ENCODE peak calls at places on chromosome 4, in five cellular contexts. N, W, E, S and O are unnamed samples.

GRCh38 chr4:26069218-26069617 is 155.2 kb downstream of the SMIM20 start:
- DNase-seq in N (peak), W (no peak), E (no peak), S (no peak), O (no peak)

GRCh38 chr4:167989815-167990214 is 102.5 kb upstream of the ANXA10 start:
- DNase-seq in N (no peak), W (no peak), E (no peak), S (peak), O (no peak)

GRCh38 chr4:124060261-124060918 is 652.1 kb downstream of the ANKRD50 start:
- DNase-seq in N (no peak), W (peak), E (peak), S (no peak), O (no peak)

GRCh38 chr4:133081246-133081645 is 67.8 kb upstream of the PCDH10 start:
- DNase-seq in N (no peak), W (no peak), E (no peak), S (peak), O (no peak)

GRCh38 chr4:47270226-47270888 is 193.1 kb downstream of the COMMD8 start:
- DNase-seq in N (no peak), W (no peak), E (no peak), S (no peak), O (no peak)

GRCh38 chr4:3257125-3257690 is 8.2 kb downstream of the MSANTD1 start:
- DNase-seq in N (no peak), W (no peak), E (peak), S (no peak), O (no peak)

GRCh38 chr4:10353110-10353509 is 104.1 kb downstream of the ZNF518B start:
- DNase-seq in N (no peak), W (no peak), E (no peak), S (no peak), O (no peak)

GRCh38 chr4:80229590-80229989 is 32.3 kb downstream of the PRDM8 start:
- DNase-seq in N (no peak), W (no peak), E (no peak), S (no peak), O (no peak)

GRCh38 chr4:168765726-168766125 is 244.3 kb downstream of the CBR4 start:
- DNase-seq in N (no peak), W (no peak), E (peak), S (no peak), O (no peak)

GRCh38 chr4:125994024-125994423 is 679.3 kb downstream of the FAT4 start:
- DNase-seq in N (no peak), W (no peak), E (no peak), S (no peak), O (no peak)

GRCh38 chr4:163607292-163607691 is 112.8 kb downstream of the TMA16 start:
- DNase-seq in N (no peak), W (no peak), E (no peak), S (no peak), O (no peak)

GRCh38 chr4:100935090-100935489 is 412.2 kb downstream of the PPP3CA start:
- DNase-seq in N (no peak), W (no peak), E (no peak), S (peak), O (no peak)

DNA sequence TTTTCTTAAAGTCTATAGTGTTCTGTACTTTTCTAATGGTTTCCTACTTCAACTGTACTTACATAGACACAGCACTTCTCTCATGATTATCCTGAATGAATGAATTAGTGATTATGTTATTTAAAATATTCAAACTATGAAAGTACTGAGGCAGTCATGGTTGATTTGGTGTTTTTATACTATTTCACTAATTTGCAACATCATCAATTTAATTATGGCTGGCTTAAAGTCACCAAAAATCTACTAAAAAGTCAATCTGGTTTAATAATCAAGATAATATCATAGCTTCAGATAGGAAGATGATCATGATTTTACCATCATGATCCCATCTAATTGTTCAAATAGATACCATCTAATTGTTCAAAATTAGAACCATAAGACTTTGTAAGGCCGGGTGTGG is 16.8 kb upstream of the TMEM131L start:
- DNase-seq in N (no peak), W (no peak), E (no peak), S (no peak), O (no peak)
- H3K4me3 ChIP-seq in N (no peak), W (no peak), E (no peak), S (no peak), O (no peak)

GRCh38 chr4:28402751-28403150 is 1542.1 kb downstream of the STIM2 start:
- DNase-seq in N (no peak), W (no peak), E (no peak), S (no peak), O (no peak)
- TF ChIP-seq POLR2AphosphoS5 in N (no peak), W (no peak), E (no peak), S (no peak), O (no peak)

GRCh38 chr4:71607780-71608673 is 175.9 kb downstream of the GC start:
- DNase-seq in N (no peak), W (no peak), E (no peak), S (no peak), O (no peak)

GRCh38 chr4:71609159-71609558 is 174.7 kb downstream of the GC start:
- DNase-seq in N (no peak), W (no peak), E (no peak), S (no peak), O (no peak)

GRCh38 chr4:71607109-71607508 is 176.8 kb downstream of the GC start:
- DNase-seq in N (no peak), W (no peak), E (no peak), S (no peak), O (no peak)

GRCh38 chr4:71609651-71610050 is 174.2 kb downstream of the GC start:
- DNase-seq in N (no peak), W (no peak), E (no peak), S (no peak), O (no peak)

GRCh38 chr4:71608674-71609062 is 175.2 kb downstream of the GC start:
- DNase-seq in N (no peak), W (no peak), E (no peak), S (no peak), O (no peak)
- H3K4me3 ChIP-seq in N (no peak), W (no peak), E (no peak), S (no peak), O (no peak)

GRCh38 chr4:84937381-84937977 is 29.0 kb downstream of the WDFY3 start:
- DNase-seq in N (no peak), W (no peak), E (no peak), S (no peak), O (no peak)

GRCh38 chr4:84936123-84936522 is 30.4 kb downstream of the WDFY3 start:
- DNase-seq in N (no peak), W (no peak), E (no peak), S (no peak), O (no peak)

GRCh38 chr4:84939111-84939510 is 27.4 kb downstream of the WDFY3 start:
- DNase-seq in N (no peak), W (no peak), E (no peak), S (no peak), O (no peak)

GRCh38 chr4:84940960-84941359 is 25.5 kb downstream of the WDFY3 start:
- DNase-seq in N (no peak), W (no peak), E (no peak), S (no peak), O (no peak)

GRCh38 chr4:84938316-84938715 is 28.2 kb downstream of the WDFY3 start:
- DNase-seq in N (no peak), W (peak), E (no peak), S (no peak), O (no peak)
- TF ChIP-seq POLR2AphosphoS5 in N (no peak), W (no peak), E (no peak), S (no peak), O (no peak)

DNA sequence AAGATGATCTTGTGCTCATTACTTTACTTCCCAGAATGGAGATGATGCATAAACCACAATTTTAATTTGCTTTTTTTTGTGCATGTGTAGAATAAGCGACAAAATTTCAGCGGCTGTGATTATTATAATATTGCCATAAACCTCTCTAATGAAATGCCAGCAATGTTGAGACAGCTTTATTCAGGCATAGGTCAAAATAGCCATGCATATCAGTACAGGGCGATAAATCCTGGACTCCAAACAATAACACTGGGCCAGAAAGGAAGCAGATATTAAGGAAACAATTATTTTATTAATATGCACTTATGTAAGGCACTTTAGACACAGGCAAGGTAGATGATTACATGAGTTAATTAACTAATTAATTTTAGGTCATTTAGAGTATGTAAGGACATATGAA is 47.1 kb downstream of the ARHGEF38 start:
- DNase-seq in N (no peak), W (no peak), E (no peak), S (no peak), O (no peak)
- H3K4me3 ChIP-seq in N (no peak), W (no peak), E (no peak), S (no peak), O (no peak)

GRCh38 chr4:155761047-155761446 is 2.2 kb downstream of the GUCY1B1 start:
- DNase-seq in N (no peak), W (no peak), E (no peak), S (no peak), O (no peak)

GRCh38 chr4:155759372-155760252 is 791 bp downstream of the GUCY1B1 start:
- DNase-seq in N (peak), W (no peak), E (peak), S (no peak), O (no peak)

GRCh38 chr4:155757745-155758265 is 1.0 kb upstream of the GUCY1B1 start:
- DNase-seq in N (no peak), W (no peak), E (no peak), S (no peak), O (no peak)

GRCh38 chr4:155761916-155762315 is 3.1 kb downstream of the GUCY1B1 start:
- DNase-seq in N (no peak), W (no peak), E (no peak), S (no peak), O (no peak)

GRCh38 chr4:155758500-155759371 is at the start of gene GUCY1B1:
- DNase-seq in N (peak), W (peak), E (peak), S (no peak), O (no peak)
- TF ChIP-seq POLR2AphosphoS5 in N (no peak), W (peak), E (peak), S (no peak), O (no peak)

GRCh38 chr4:173521474-173522159 is 8.4 kb downstream of the HAND2 start:
- DNase-seq in N (no peak), W (no peak), E (no peak), S (no peak), O (no peak)
- H3K4me3 ChIP-seq in N (no peak), W (peak), E (peak), S (no peak), O (peak)

GRCh38 chr4:52751349-52751911 is at the start of gene ERVMER34-1:
- DNase-seq in N (peak), W (peak), E (peak), S (peak), O (no peak)
- TF ChIP-seq POLR2AphosphoS5 in N (no peak), W (no peak), E (no peak), S (peak), O (no peak)

GRCh38 chr4:40731792-40732245 is 17.9 kb upstream of the NSUN7 start:
- DNase-seq in N (no peak), W (no peak), E (peak), S (no peak), O (no peak)

GRCh38 chr4:40737882-40738281 is 11.9 kb upstream of the NSUN7 start:
- DNase-seq in N (no peak), W (no peak), E (no peak), S (no peak), O (no peak)

GRCh38 chr4:40736910-40737309 is 12.8 kb upstream of the NSUN7 start:
- DNase-seq in N (peak), W (no peak), E (no peak), S (peak), O (no peak)

GRCh38 chr4:40734497-40734896 is 15.3 kb upstream of the NSUN7 start:
- DNase-seq in N (no peak), W (no peak), E (no peak), S (no peak), O (no peak)

GRCh38 chr4:40733752-40734151 is 16.0 kb upstream of the NSUN7 start:
- DNase-seq in N (no peak), W (no peak), E (no peak), S (no peak), O (peak)
- H3K4me3 ChIP-seq in N (no peak), W (no peak), E (no peak), S (no peak), O (peak)

DNA sequence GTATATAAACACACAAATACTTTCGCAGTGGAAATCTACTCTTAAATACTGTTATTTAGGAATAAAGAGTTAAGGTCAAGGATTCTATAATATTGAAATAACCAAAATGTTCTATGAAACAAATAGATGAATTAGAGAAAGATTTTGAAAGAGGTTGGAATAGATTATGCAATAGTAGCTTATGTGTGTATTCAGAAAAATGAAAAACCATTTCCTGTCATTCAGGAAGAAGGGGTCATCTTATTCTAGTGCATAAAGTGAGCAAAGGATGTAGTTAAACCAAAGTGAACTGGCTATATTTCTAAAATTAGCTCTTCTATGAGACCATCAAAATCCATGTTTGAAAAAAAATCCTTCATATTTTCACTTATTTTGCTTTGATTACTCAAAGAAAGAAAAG is 30.0 kb upstream of the MYOZ2 start:
- DNase-seq in N (no peak), W (no peak), E (no peak), S (no peak), O (no peak)
- TF ChIP-seq POLR2AphosphoS5 in N (no peak), W (no peak), E (no peak), S (no peak), O (no peak)